ENCODE peak calls at places on chromosome 4, in four cellular contexts. M is A549, W is uterus, U is heart right ventricle. Y is an unnamed sample.
A peak's percentile ranks its signal among the peaks of the same experiment; 100 is the strongest.

GRCh38 chr4:166499820-166500219 is 626.8 kb downstream of the TLL1 start:
- DNase-seq in W (no peak), U (no peak), M (no peak), Y (no peak)

GRCh38 chr4:38233727-38234478 is 273.7 kb downstream of the PTTG2 start:
- DNase-seq in U (no peak), M (no peak), W (no peak), Y (no peak)

GRCh38 chr4:155881555-155881954 is 15.5 kb upstream of the ASIC5 start:
- DNase-seq in W (no peak), M (no peak), U (no peak), Y (no peak)

GRCh38 chr4:87108142-87108546 is 112.3 kb downstream of the KLHL8 start:
- DNase-seq in U (peak; percentile 49), M (peak; percentile 27), W (peak; percentile 67), Y (no peak)

GRCh38 chr4:146790515-146790914 is 151.8 kb downstream of the POU4F2 start:
- DNase-seq in M (no peak), U (no peak), W (no peak), Y (no peak)

GRCh38 chr4:122797405-122798094 is 29.1 kb upstream of the FGF2 start:
- DNase-seq in U (no peak), W (no peak), M (no peak), Y (no peak)

GRCh38 chr4:52290468-52290867 is 239.4 kb downstream of the SPATA18 start:
- DNase-seq in W (no peak), M (no peak), U (no peak), Y (no peak)

GRCh38 chr4:89889289-89889688 is 5.4 kb upstream of the MMRN1 start:
- DNase-seq in U (peak; percentile 17), W (no peak), M (no peak), Y (no peak)

GRCh38 chr4:119785963-119786362 is 157.4 kb upstream of the PDE5A start:
- DNase-seq in M (peak; percentile 25), W (no peak), U (no peak), Y (no peak)

GRCh38 chr4:48738856-48739255 is 41.2 kb downstream of the FRYL start:
- DNase-seq in U (no peak), W (no peak), M (no peak), Y (no peak)

GRCh38 chr4:15504041-15504440 is 34.4 kb downstream of the CC2D2A start:
- DNase-seq in U (no peak), M (no peak), W (no peak), Y (no peak)

GRCh38 chr4:7763788-7764187 is 175.9 kb downstream of the AFAP1 start:
- DNase-seq in M (peak; percentile 11), W (no peak), U (no peak), Y (no peak)

GRCh38 chr4:35772291-35772690 is 472.0 kb downstream of the ARAP2 start:
- DNase-seq in U (no peak), M (no peak), W (no peak), Y (no peak)

GRCh38 chr4:136818811-136819210 is 713.5 kb downstream of the PCDH18 start:
- DNase-seq in W (no peak), M (no peak), U (no peak), Y (no peak)

GRCh38 chr4:56575820-56576429 is 70.3 kb downstream of the ARL9 start:
- DNase-seq in M (peak; percentile 29), U (no peak), W (no peak), Y (no peak)

GRCh38 chr4:86934772-86935498 is at the start of gene AFF1:
- DNase-seq in W (peak; percentile 92), U (peak; percentile 94), M (peak; percentile 93), Y (peak; percentile 92)

GRCh38 chr4:170979736-170980135 is 833.5 kb upstream of the GALNTL6 start:
- DNase-seq in M (peak; percentile 1), W (peak; percentile 47), U (no peak), Y (no peak)

GRCh38 chr4:125714845-125715244 is 400.1 kb downstream of the FAT4 start:
- DNase-seq in U (no peak), M (no peak), W (no peak), Y (no peak)

GRCh38 chr4:120055167-120055566 is 11.5 kb downstream of the MAD2L1 start:
- DNase-seq in W (no peak), U (no peak), M (no peak), Y (no peak)

GRCh38 chr4:73764513-73764912 is 24.1 kb downstream of the CXCL8 start:
- DNase-seq in M (no peak), U (no peak), W (no peak), Y (no peak)

GRCh38 chr4:635851-636627 is 10.7 kb downstream of the PDE6B start:
- DNase-seq in W (no peak), U (no peak), M (no peak), Y (no peak)

GRCh38 chr4:54386270-54386669 is 157.2 kb downstream of the PDGFRA start:
- DNase-seq in W (no peak), U (no peak), M (no peak), Y (no peak)

GRCh38 chr4:158945529-158946108 is 157.3 kb upstream of the RAPGEF2 start:
- DNase-seq in W (no peak), M (no peak), U (no peak), Y (no peak)

GRCh38 chr4:153198739-153199138 is 5.5 kb upstream of the TRIM2 start:
- DNase-seq in U (no peak), M (no peak), W (no peak), Y (no peak)

GRCh38 chr4:67744561-67745283 is 9.5 kb downstream of the GNRHR start:
- DNase-seq in M (no peak), W (no peak), U (no peak), Y (no peak)

GRCh38 chr4:185396724-185397402 is at the start of gene ANKRD37:
- DNase-seq in W (no peak), U (peak; percentile 23), M (peak; percentile 8), Y (no peak)

GRCh38 chr4:98345838-98346237 is 84.7 kb downstream of the RAP1GDS1 start:
- DNase-seq in W (no peak), U (no peak), M (no peak), Y (no peak)

GRCh38 chr4:151248519-151248918 is 28.4 kb upstream of the PRSS48 start:
- DNase-seq in W (no peak), M (no peak), U (no peak), Y (no peak)

GRCh38 chr4:179709961-179710624 is 2267.9 kb upstream of the AGA start:
- DNase-seq in M (no peak), W (no peak), U (no peak), Y (no peak)

GRCh38 chr4:182143086-182143821 is 99.9 kb upstream of the TENM3 start:
- DNase-seq in U (no peak), W (no peak), M (no peak), Y (no peak)

GRCh38 chr4:182144621-182145359 is 98.4 kb upstream of the TENM3 start:
- DNase-seq in U (no peak), W (peak; percentile 18), M (no peak), Y (no peak)

GRCh38 chr4:182143822-182144620 is 99.2 kb upstream of the TENM3 start:
- DNase-seq in U (no peak), W (peak; percentile 57), M (peak; percentile 40), Y (no peak)

GRCh38 chr4:182147391-182147790 is 95.8 kb upstream of the TENM3 start:
- DNase-seq in U (no peak), W (no peak), M (no peak), Y (no peak)

DNA sequence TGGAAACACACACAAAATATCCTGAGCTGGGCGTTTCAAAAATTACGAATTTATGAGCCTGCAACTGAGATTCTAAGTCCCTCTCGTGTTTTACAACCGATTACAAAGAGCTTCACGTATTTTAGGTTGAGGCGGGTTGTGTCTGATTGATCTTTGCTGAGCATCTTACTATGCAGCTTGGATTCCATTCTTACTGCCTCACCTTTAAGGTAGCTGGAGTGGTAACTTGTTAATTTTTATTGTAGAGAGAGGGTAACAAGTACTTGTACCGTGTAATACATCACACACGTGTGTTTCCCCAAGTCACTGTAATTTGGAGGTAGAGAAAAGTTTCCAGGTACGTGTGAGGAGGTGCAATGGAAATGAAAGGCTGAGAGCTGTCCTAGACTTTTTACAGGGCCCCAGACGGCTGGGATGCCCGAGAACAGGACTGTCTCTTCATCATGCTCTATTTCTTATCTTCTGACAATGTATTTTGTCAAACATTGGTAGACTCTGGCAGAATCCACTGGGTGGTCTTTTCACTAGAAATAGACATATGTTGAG is 97.8 kb upstream of the TENM3 start:
- DNase-seq in W (no peak), U (no peak), M (no peak), Y (no peak)
- H3K4me3 ChIP-seq in W (peak overlapping the region; percentile 80), U (peak overlapping the region; percentile 62), M (peak overlapping the region; percentile 83), Y (no peak overlapping the region)

GRCh38 chr4:130233377-130234047 is 1137.6 kb downstream of the C4orf33 start:
- DNase-seq in U (no peak), M (no peak), W (no peak), Y (peak; percentile 55)
- H3K4me3 ChIP-seq in U (no peak overlapping the region), M (no peak overlapping the region), W (no peak overlapping the region), Y (no peak overlapping the region)

DNA sequence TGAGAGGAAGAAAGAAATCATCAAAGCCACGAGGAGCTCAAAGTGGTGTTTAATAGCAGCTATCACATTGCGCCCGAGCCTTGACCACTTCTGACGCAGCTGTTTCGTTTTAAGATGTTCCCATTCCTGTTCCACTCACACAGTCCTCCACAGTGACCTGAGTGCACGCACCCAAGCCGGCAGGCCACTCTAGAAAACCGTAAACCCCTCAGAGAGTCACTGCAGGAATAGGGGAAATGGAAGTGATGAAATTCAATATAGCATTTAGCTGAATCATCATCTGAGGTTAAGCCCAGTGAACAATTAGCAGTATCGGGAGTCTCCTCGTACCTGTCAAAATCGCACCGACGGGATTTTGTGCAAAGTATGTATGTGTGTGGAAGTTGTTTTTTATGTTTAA is 17.9 kb upstream of the HAND2 start:
- DNase-seq in M (no peak), U (no peak), W (no peak), Y (no peak)
- H3K4me3 ChIP-seq in M (no peak overlapping the region), U (no peak overlapping the region), W (no peak overlapping the region), Y (no peak overlapping the region)

GRCh38 chr4:150082241-150082640 is 4.0 kb downstream of the DCLK2 start:
- DNase-seq in U (no peak), M (no peak), W (no peak), Y (no peak)

GRCh38 chr4:150078996-150079581 is 844 bp downstream of the DCLK2 start:
- DNase-seq in W (peak; percentile 40), U (peak; percentile 34), M (peak; percentile 69), Y (no peak)

GRCh38 chr4:150080875-150081274 is 2.6 kb downstream of the DCLK2 start:
- DNase-seq in W (no peak), U (no peak), M (peak; percentile 38), Y (no peak)

GRCh38 chr4:150080335-150080734 is 2.1 kb downstream of the DCLK2 start:
- DNase-seq in U (no peak), M (no peak), W (no peak), Y (no peak)

DNA sequence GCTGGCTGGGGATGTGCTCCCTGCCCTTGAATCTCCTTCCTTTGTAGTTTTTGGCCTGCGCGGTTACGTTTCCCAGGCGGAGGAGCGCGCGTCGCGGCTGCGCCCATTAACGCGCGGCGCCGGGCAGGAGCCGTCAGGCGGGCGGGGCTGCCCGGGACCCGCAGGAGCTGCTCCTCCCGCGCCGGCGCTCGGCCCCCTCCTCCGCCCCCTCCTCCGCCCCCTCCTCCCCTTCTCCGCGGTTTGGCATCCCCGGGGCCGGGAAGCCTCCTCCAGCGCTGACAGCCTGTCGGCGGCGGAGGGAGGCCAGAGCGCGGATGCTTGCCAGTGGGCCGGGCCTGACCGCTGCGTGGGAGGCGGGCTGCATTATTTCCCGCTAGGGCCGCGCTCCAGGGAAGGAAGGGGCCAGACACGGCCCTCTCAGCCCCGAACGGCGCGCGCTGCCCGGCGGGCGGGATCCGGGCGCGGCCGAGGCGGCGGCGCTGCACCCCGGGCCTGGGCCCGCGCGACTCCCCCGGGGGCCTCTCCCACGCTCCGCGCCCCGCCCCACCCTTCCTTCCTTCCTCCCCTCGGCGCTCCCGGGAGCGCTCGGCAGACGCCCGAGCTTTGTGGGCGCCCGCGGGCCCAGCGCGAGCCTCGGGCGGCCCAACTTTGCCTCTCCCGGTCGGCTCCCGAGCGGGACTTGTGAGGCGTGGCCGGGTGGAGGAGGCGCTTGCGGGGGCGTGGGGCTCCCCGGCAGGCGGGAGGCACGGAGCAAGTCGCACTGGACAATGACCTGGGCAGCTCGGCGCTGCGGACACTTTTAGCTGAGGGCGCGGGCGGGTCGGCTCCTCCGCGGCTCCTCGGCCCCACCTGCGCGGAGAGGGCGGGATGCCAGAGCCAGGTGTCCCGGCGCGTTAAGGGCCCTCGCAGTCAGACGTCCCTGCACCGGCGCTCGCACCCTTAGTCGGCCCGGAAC is at the start of gene DCLK2:
- DNase-seq in M (peak; percentile 75), U (peak; percentile 88), W (peak; percentile 85), Y (no peak)
- H3K4me3 ChIP-seq in M (peak within 1 kb of the TSS; percentile 94), U (peak within 1 kb of the TSS; percentile 73), W (peak within 1 kb of the TSS; percentile 57), Y (no peak within 1 kb of the TSS)